ENCODE peak calls at places on chromosome 16, in six cellular contexts. One of them, this sample, is unnamed.

GRCh38 chr16:82991941-82992675 is 365.3 kb downstream of the CDH13 start:
- DNase-seq in heart left ventricle: no peak
- DNase-seq in IMR-90: no peak
- DNase-seq in foreskin fibroblast: no peak
- DNase-seq in cardiac fibroblast: no peak
- DNase-seq in nephron progenitor cell: no peak
- DNase-seq in this sample: no peak

GRCh38 chr16:75044800-75045361 is 46.1 kb downstream of the ZNRF1 start:
- DNase-seq in heart left ventricle: no peak
- DNase-seq in IMR-90: no peak
- DNase-seq in foreskin fibroblast: peak; percentile 67
- DNase-seq in cardiac fibroblast: peak; percentile 64
- DNase-seq in nephron progenitor cell: no peak
- DNase-seq in this sample: peak; percentile 20

GRCh38 chr16:2056077-2056476 is 8.3 kb downstream of the TSC2 start:
- DNase-seq in heart left ventricle: no peak
- DNase-seq in IMR-90: no peak
- DNase-seq in foreskin fibroblast: peak; percentile 53
- DNase-seq in cardiac fibroblast: peak; percentile 45
- DNase-seq in nephron progenitor cell: no peak
- DNase-seq in this sample: no peak

GRCh38 chr16:67182288-67182687 is 1.5 kb downstream of the MATCAP1 start:
- DNase-seq in heart left ventricle: no peak
- DNase-seq in IMR-90: peak; percentile 23
- DNase-seq in foreskin fibroblast: no peak
- DNase-seq in cardiac fibroblast: no peak
- DNase-seq in nephron progenitor cell: no peak
- DNase-seq in this sample: no peak

GRCh38 chr16:81868057-81868748 is 89.1 kb downstream of the PLCG2 start:
- DNase-seq in heart left ventricle: no peak
- DNase-seq in IMR-90: no peak
- DNase-seq in foreskin fibroblast: no peak
- DNase-seq in cardiac fibroblast: no peak
- DNase-seq in nephron progenitor cell: no peak
- DNase-seq in this sample: no peak

GRCh38 chr16:67526149-67526732 is 2.4 kb upstream of the RIPOR1 start:
- DNase-seq in heart left ventricle: no peak
- DNase-seq in IMR-90: peak; percentile 61
- DNase-seq in foreskin fibroblast: peak; percentile 1
- DNase-seq in cardiac fibroblast: no peak
- DNase-seq in nephron progenitor cell: no peak
- DNase-seq in this sample: peak; percentile 78

GRCh38 chr16:2952679-2953078 is 11.4 kb upstream of the KREMEN2 start:
- DNase-seq in heart left ventricle: peak; percentile 47
- DNase-seq in IMR-90: no peak
- DNase-seq in foreskin fibroblast: no peak
- DNase-seq in cardiac fibroblast: no peak
- DNase-seq in nephron progenitor cell: no peak
- DNase-seq in this sample: peak; percentile 60

GRCh38 chr16:57807968-57808528 is 5.8 kb upstream of the KIFC3 start:
- DNase-seq in heart left ventricle: peak; percentile 86
- DNase-seq in IMR-90: peak; percentile 91
- DNase-seq in foreskin fibroblast: peak; percentile 86
- DNase-seq in cardiac fibroblast: peak; percentile 94
- DNase-seq in nephron progenitor cell: peak; percentile 76
- DNase-seq in this sample: peak; percentile 94

GRCh38 chr16:50683689-50684374 is 2.7 kb upstream of the SNX20 start:
- DNase-seq in heart left ventricle: no peak
- DNase-seq in IMR-90: no peak
- DNase-seq in foreskin fibroblast: no peak
- DNase-seq in cardiac fibroblast: no peak
- DNase-seq in nephron progenitor cell: no peak
- DNase-seq in this sample: no peak

GRCh38 chr16:5024632-5025031 is 9.1 kb downstream of the NAGPA start:
- DNase-seq in heart left ventricle: no peak
- DNase-seq in IMR-90: no peak
- DNase-seq in foreskin fibroblast: peak; percentile 16
- DNase-seq in cardiac fibroblast: peak; percentile 42
- DNase-seq in nephron progenitor cell: no peak
- DNase-seq in this sample: peak; percentile 70

GRCh38 chr16:77759821-77760220 is 28.5 kb upstream of the VAT1L start:
- DNase-seq in heart left ventricle: no peak
- DNase-seq in IMR-90: peak; percentile 38
- DNase-seq in foreskin fibroblast: no peak
- DNase-seq in cardiac fibroblast: no peak
- DNase-seq in nephron progenitor cell: no peak
- DNase-seq in this sample: no peak

GRCh38 chr16:1708768-1709180 is 2.8 kb downstream of the MAPK8IP3 start:
- DNase-seq in heart left ventricle: no peak
- DNase-seq in IMR-90: peak; percentile 86
- DNase-seq in foreskin fibroblast: peak; percentile 67
- DNase-seq in cardiac fibroblast: peak; percentile 62
- DNase-seq in nephron progenitor cell: no peak
- DNase-seq in this sample: peak; percentile 48

GRCh38 chr16:78906135-78906534 is 694.4 kb downstream of the MAF start:
- DNase-seq in heart left ventricle: no peak
- DNase-seq in IMR-90: no peak
- DNase-seq in foreskin fibroblast: no peak
- DNase-seq in cardiac fibroblast: no peak
- DNase-seq in nephron progenitor cell: no peak
- DNase-seq in this sample: no peak

GRCh38 chr16:67661101-67661661 is 421 bp downstream of the PARD6A start:
- DNase-seq in heart left ventricle: no peak
- DNase-seq in IMR-90: peak; percentile 52
- DNase-seq in foreskin fibroblast: peak; percentile 57
- DNase-seq in cardiac fibroblast: peak; percentile 34
- DNase-seq in nephron progenitor cell: peak; percentile 55
- DNase-seq in this sample: peak; percentile 61

GRCh38 chr16:79845006-79845733 is 244.6 kb upstream of the MAF start:
- DNase-seq in heart left ventricle: no peak
- DNase-seq in IMR-90: no peak
- DNase-seq in foreskin fibroblast: no peak
- DNase-seq in cardiac fibroblast: no peak
- DNase-seq in nephron progenitor cell: no peak
- DNase-seq in this sample: no peak

GRCh38 chr16:54720259-54720658 is 210.4 kb upstream of the IRX5 start:
- DNase-seq in heart left ventricle: no peak
- DNase-seq in IMR-90: no peak
- DNase-seq in foreskin fibroblast: no peak
- DNase-seq in cardiac fibroblast: no peak
- DNase-seq in nephron progenitor cell: no peak
- DNase-seq in this sample: peak; percentile 84

GRCh38 chr16:85104821-85105391 is 7.4 kb downstream of the CIBAR2 start:
- DNase-seq in heart left ventricle: no peak
- DNase-seq in IMR-90: no peak
- DNase-seq in foreskin fibroblast: no peak
- DNase-seq in cardiac fibroblast: no peak
- DNase-seq in nephron progenitor cell: no peak
- DNase-seq in this sample: peak; percentile 17

GRCh38 chr16:67886387-67886786 is 1.7 kb downstream of the NRN1L start:
- DNase-seq in heart left ventricle: no peak
- DNase-seq in IMR-90: no peak
- DNase-seq in foreskin fibroblast: no peak
- DNase-seq in cardiac fibroblast: no peak
- DNase-seq in nephron progenitor cell: no peak
- DNase-seq in this sample: no peak

GRCh38 chr16:19228057-19228456 is 57.5 kb upstream of the CLEC19A start:
- DNase-seq in heart left ventricle: no peak
- DNase-seq in IMR-90: no peak
- DNase-seq in foreskin fibroblast: no peak
- DNase-seq in cardiac fibroblast: no peak
- DNase-seq in nephron progenitor cell: no peak
- DNase-seq in this sample: no peak

GRCh38 chr16:22632621-22633020 is 121.9 kb downstream of the NPIPB5 start:
- DNase-seq in heart left ventricle: no peak
- DNase-seq in IMR-90: no peak
- DNase-seq in foreskin fibroblast: no peak
- DNase-seq in cardiac fibroblast: no peak
- DNase-seq in nephron progenitor cell: no peak
- DNase-seq in this sample: no peak

GRCh38 chr16:24541534-24541933 is 2.2 kb downstream of the RBBP6 start:
- DNase-seq in heart left ventricle: no peak
- DNase-seq in IMR-90: no peak
- DNase-seq in foreskin fibroblast: no peak
- DNase-seq in cardiac fibroblast: no peak
- DNase-seq in nephron progenitor cell: no peak
- DNase-seq in this sample: no peak

GRCh38 chr16:88063201-88063773 is 112.1 kb downstream of the BANP start:
- DNase-seq in heart left ventricle: peak; percentile 65
- DNase-seq in IMR-90: peak; percentile 85
- DNase-seq in foreskin fibroblast: peak; percentile 96
- DNase-seq in cardiac fibroblast: peak; percentile 60
- DNase-seq in nephron progenitor cell: no peak
- DNase-seq in this sample: no peak
- TF ChIP-seq CTCF in heart left ventricle: no peak
- TF ChIP-seq CTCF in IMR-90: peak; percentile 43
- TF ChIP-seq CTCF in foreskin fibroblast: peak; percentile 62
- TF ChIP-seq CTCF in cardiac fibroblast: peak; percentile 24
- TF ChIP-seq CTCF in nephron progenitor cell: no peak
- TF ChIP-seq CTCF in this sample: no peak

GRCh38 chr16:56795011-56795410 is 65.1 kb downstream of the NUP93 start:
- DNase-seq in heart left ventricle: no peak
- DNase-seq in IMR-90: no peak
- DNase-seq in foreskin fibroblast: no peak
- DNase-seq in cardiac fibroblast: peak; percentile 22
- DNase-seq in nephron progenitor cell: no peak
- DNase-seq in this sample: no peak

GRCh38 chr16:56792960-56793359 is 63.0 kb downstream of the NUP93 start:
- DNase-seq in heart left ventricle: no peak
- DNase-seq in IMR-90: no peak
- DNase-seq in foreskin fibroblast: no peak
- DNase-seq in cardiac fibroblast: no peak
- DNase-seq in nephron progenitor cell: no peak
- DNase-seq in this sample: no peak

GRCh38 chr16:56797861-56798260 is 67.1 kb upstream of the SLC12A3 start:
- DNase-seq in heart left ventricle: no peak
- DNase-seq in IMR-90: no peak
- DNase-seq in foreskin fibroblast: no peak
- DNase-seq in cardiac fibroblast: no peak
- DNase-seq in nephron progenitor cell: no peak
- DNase-seq in this sample: no peak

GRCh38 chr16:56789360-56789759 is 59.4 kb downstream of the NUP93 start:
- DNase-seq in heart left ventricle: no peak
- DNase-seq in IMR-90: peak; percentile 60
- DNase-seq in foreskin fibroblast: peak; percentile 68
- DNase-seq in cardiac fibroblast: peak; percentile 59
- DNase-seq in nephron progenitor cell: no peak
- DNase-seq in this sample: peak; percentile 78

DNA sequence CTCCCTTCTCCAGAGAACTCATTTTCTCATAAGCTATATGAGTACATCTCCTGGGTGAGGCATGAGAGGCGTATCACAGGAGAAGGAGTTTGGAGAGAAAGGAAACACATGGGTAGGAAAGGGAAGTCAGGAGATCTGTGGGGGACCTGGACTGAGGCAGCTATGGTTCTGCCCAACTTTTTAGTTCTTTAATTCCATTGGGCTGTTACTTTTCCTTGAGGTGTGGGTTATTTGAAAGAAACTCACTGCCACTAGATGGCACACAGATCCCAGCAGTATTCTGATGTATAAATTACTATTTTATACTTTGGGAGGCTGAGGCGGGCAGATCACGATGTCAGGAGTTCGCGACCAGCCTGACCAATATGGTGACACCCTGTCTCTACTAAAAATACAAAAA is 63.6 kb downstream of the NUP93 start:
- DNase-seq in heart left ventricle: no peak
- DNase-seq in IMR-90: peak; percentile 51
- DNase-seq in foreskin fibroblast: peak; percentile 69
- DNase-seq in cardiac fibroblast: peak; percentile 63
- DNase-seq in nephron progenitor cell: no peak
- DNase-seq in this sample: peak; percentile 39
- TF ChIP-seq CTCF in heart left ventricle: no peak
- TF ChIP-seq CTCF in IMR-90: peak; percentile 68
- TF ChIP-seq CTCF in foreskin fibroblast: peak; percentile 32
- TF ChIP-seq CTCF in cardiac fibroblast: peak; percentile 37
- TF ChIP-seq CTCF in nephron progenitor cell: peak; percentile 15
- TF ChIP-seq CTCF in this sample: peak; percentile 56

DNA sequence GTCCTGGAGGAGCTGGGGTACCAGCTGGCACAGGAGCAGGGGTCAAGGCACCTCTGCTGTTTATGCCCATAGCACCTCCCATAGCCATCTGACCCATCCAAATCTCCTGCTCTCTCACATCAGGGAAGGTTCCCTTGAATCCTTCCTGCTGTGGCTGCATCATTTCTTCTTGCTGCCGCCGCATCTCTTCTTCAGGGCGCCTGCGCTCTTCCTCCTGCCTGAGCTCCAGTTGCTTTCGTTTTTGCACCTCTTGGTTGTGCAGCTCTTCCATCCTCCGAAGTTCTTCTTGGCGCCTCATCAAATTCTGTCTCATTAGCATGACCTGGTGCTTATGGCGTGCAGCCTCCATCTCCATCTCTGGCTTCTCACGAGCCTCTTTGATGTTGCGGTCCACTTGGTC is 2.0 kb upstream of the NOB1 start:
- DNase-seq in heart left ventricle: no peak
- DNase-seq in IMR-90: no peak
- DNase-seq in foreskin fibroblast: no peak
- DNase-seq in cardiac fibroblast: no peak
- DNase-seq in nephron progenitor cell: no peak
- DNase-seq in this sample: no peak
- TF ChIP-seq CTCF in heart left ventricle: no peak
- TF ChIP-seq CTCF in IMR-90: no peak
- TF ChIP-seq CTCF in foreskin fibroblast: no peak
- TF ChIP-seq CTCF in cardiac fibroblast: no peak
- TF ChIP-seq CTCF in nephron progenitor cell: no peak
- TF ChIP-seq CTCF in this sample: no peak

DNA sequence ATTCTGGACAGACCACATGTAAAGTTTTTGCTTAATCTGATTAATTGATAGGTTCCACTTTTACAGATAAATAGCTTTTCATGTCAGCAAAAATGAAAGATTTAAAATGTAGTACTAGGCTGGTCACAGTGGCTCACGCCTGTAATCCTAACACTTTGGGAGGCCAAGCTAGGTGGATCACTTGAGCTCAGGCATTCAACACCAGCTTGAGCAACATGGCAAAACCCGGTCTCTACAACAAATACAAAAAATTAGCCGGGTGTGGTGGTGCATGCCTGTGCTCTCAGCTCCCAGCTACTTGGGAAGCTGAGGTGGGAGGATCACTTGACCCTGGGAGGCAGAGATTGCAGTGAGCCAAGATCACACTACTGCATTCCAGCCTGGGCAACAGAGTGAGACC is 25.1 kb upstream of the MAPK3 start:
- DNase-seq in heart left ventricle: no peak
- DNase-seq in IMR-90: no peak
- DNase-seq in foreskin fibroblast: no peak
- DNase-seq in cardiac fibroblast: no peak
- DNase-seq in nephron progenitor cell: no peak
- DNase-seq in this sample: no peak
- TF ChIP-seq CTCF in heart left ventricle: no peak
- TF ChIP-seq CTCF in IMR-90: no peak
- TF ChIP-seq CTCF in foreskin fibroblast: no peak
- TF ChIP-seq CTCF in cardiac fibroblast: no peak
- TF ChIP-seq CTCF in nephron progenitor cell: no peak
- TF ChIP-seq CTCF in this sample: no peak

DNA sequence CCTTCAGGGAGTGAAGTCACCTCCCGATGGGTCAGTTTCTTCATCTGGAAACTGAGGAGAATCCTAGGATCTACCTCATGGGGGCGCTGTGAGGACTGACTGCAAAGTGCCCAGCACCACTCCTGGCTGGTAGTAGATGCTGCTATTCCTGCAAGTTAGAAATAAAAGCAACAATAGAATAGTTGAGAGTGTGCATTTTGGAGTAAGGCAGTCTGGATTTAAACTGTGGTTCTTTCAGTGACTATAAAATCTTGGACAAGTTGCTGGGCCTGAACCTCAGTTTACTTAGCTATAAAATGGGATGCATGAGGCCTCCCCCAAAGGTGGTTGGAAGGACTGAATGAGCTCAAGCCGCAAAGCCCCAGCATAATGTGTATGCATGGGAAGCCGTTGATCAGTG is 70.6 kb downstream of the CYB5B start:
- DNase-seq in heart left ventricle: no peak
- DNase-seq in IMR-90: no peak
- DNase-seq in foreskin fibroblast: no peak
- DNase-seq in cardiac fibroblast: peak; percentile 45
- DNase-seq in nephron progenitor cell: no peak
- DNase-seq in this sample: peak; percentile 42
- TF ChIP-seq CTCF in heart left ventricle: peak; percentile 8
- TF ChIP-seq CTCF in IMR-90: no peak
- TF ChIP-seq CTCF in foreskin fibroblast: no peak
- TF ChIP-seq CTCF in cardiac fibroblast: peak; percentile 38
- TF ChIP-seq CTCF in nephron progenitor cell: no peak
- TF ChIP-seq CTCF in this sample: peak; percentile 16

This sample was measured in epithelial cell of esophagus.